ENCODE peak calls at places on chromosomes 11 and 22, in six cellular contexts. One of them, this sample, is unnamed. For H3K4me1, the result is how much of the 10 kb centered on the place peaks cover.

GRCh38 chr11:23112987-23113886 is 253.0 kb upstream of the CCDC179 start:
- DNase-seq in lower lobe of right lung: no peak
- DNase-seq in GM23248: peak
- DNase-seq in effector memory CD4-positive, alpha-beta T cell: no peak
- DNase-seq in HCT116: no peak
- DNase-seq in suprapubic skin: no peak
- DNase-seq in this sample: no peak

GRCh38 chr11:44339530-44339883 is 29.6 kb upstream of the ALX4 start:
- DNase-seq in lower lobe of right lung: no peak
- DNase-seq in GM23248: no peak
- DNase-seq in effector memory CD4-positive, alpha-beta T cell: no peak
- DNase-seq in HCT116: no peak
- DNase-seq in suprapubic skin: no peak
- DNase-seq in this sample: no peak

GRCh38 chr11:13118194-13118593 is 109.1 kb downstream of the RASSF10 start:
- DNase-seq in lower lobe of right lung: no peak
- DNase-seq in GM23248: peak
- DNase-seq in effector memory CD4-positive, alpha-beta T cell: no peak
- DNase-seq in HCT116: peak
- DNase-seq in suprapubic skin: no peak
- DNase-seq in this sample: no peak

GRCh38 chr11:3939651-3940190 is 84.3 kb downstream of the STIM1 start:
- DNase-seq in lower lobe of right lung: no peak
- DNase-seq in GM23248: peak
- DNase-seq in effector memory CD4-positive, alpha-beta T cell: no peak
- DNase-seq in HCT116: no peak
- DNase-seq in suprapubic skin: no peak
- DNase-seq in this sample: no peak

GRCh38 chr22:42632096-42632495 is 8.3 kb downstream of the ATP5MGL start:
- DNase-seq in lower lobe of right lung: no peak
- DNase-seq in GM23248: peak
- DNase-seq in effector memory CD4-positive, alpha-beta T cell: no peak
- DNase-seq in HCT116: no peak
- DNase-seq in suprapubic skin: no peak
- DNase-seq in this sample: no peak

GRCh38 chr11:19664896-19665548 is 47.6 kb upstream of the NAV2 start:
- DNase-seq in lower lobe of right lung: no peak
- DNase-seq in GM23248: peak
- DNase-seq in effector memory CD4-positive, alpha-beta T cell: no peak
- DNase-seq in HCT116: no peak
- DNase-seq in suprapubic skin: no peak
- DNase-seq in this sample: no peak

GRCh38 chr11:68402355-68403031 is 58.1 kb upstream of the PPP6R3 start:
- DNase-seq in lower lobe of right lung: no peak
- DNase-seq in GM23248: no peak
- DNase-seq in effector memory CD4-positive, alpha-beta T cell: no peak
- DNase-seq in HCT116: no peak
- DNase-seq in suprapubic skin: no peak
- DNase-seq in this sample: no peak

GRCh38 chr22:46214616-46215015 is 35.5 kb downstream of the CDPF1 start:
- DNase-seq in lower lobe of right lung: no peak
- DNase-seq in GM23248: no peak
- DNase-seq in effector memory CD4-positive, alpha-beta T cell: no peak
- DNase-seq in HCT116: no peak
- DNase-seq in suprapubic skin: no peak
- DNase-seq in this sample: no peak

GRCh38 chr11:111715142-111715816 is 50.9 kb downstream of the PPP2R1B start:
- DNase-seq in lower lobe of right lung: no peak
- DNase-seq in GM23248: no peak
- DNase-seq in effector memory CD4-positive, alpha-beta T cell: no peak
- DNase-seq in HCT116: no peak
- DNase-seq in suprapubic skin: no peak
- DNase-seq in this sample: no peak

GRCh38 chr11:117143390-117143789 is 697 bp upstream of the PAFAH1B2 start:
- DNase-seq in lower lobe of right lung: peak
- DNase-seq in GM23248: peak
- DNase-seq in effector memory CD4-positive, alpha-beta T cell: no peak
- DNase-seq in HCT116: no peak
- DNase-seq in suprapubic skin: peak
- DNase-seq in this sample: peak

GRCh38 chr22:32325811-32326237 is 31.8 kb upstream of the RFPL3 start:
- DNase-seq in lower lobe of right lung: no peak
- DNase-seq in GM23248: no peak
- DNase-seq in effector memory CD4-positive, alpha-beta T cell: no peak
- DNase-seq in HCT116: no peak
- DNase-seq in suprapubic skin: no peak
- DNase-seq in this sample: no peak

GRCh38 chr11:61828629-61829407 is 718 bp downstream of the FADS2 start:
- DNase-seq in lower lobe of right lung: peak
- DNase-seq in GM23248: peak
- DNase-seq in effector memory CD4-positive, alpha-beta T cell: peak
- DNase-seq in HCT116: no peak
- DNase-seq in suprapubic skin: no peak
- DNase-seq in this sample: peak

GRCh38 chr22:19984201-19984753 is 32.3 kb downstream of the ARVCF start:
- DNase-seq in lower lobe of right lung: no peak
- DNase-seq in GM23248: peak
- DNase-seq in effector memory CD4-positive, alpha-beta T cell: no peak
- DNase-seq in HCT116: peak
- DNase-seq in suprapubic skin: no peak
- DNase-seq in this sample: peak

GRCh38 chr22:32411388-32411787 is 659 bp downstream of the RTCB start:
- DNase-seq in lower lobe of right lung: no peak
- DNase-seq in GM23248: peak
- DNase-seq in effector memory CD4-positive, alpha-beta T cell: no peak
- DNase-seq in HCT116: no peak
- DNase-seq in suprapubic skin: no peak
- DNase-seq in this sample: no peak

GRCh38 chr11:33366918-33367317 is 109.7 kb downstream of the HIPK3 start:
- DNase-seq in lower lobe of right lung: no peak
- DNase-seq in GM23248: no peak
- DNase-seq in effector memory CD4-positive, alpha-beta T cell: no peak
- DNase-seq in HCT116: no peak
- DNase-seq in suprapubic skin: no peak
- DNase-seq in this sample: no peak

GRCh38 chr22:41971431-41971830 is 2.2 kb downstream of the SEPTIN3 start:
- DNase-seq in lower lobe of right lung: no peak
- DNase-seq in GM23248: no peak
- DNase-seq in effector memory CD4-positive, alpha-beta T cell: no peak
- DNase-seq in HCT116: no peak
- DNase-seq in suprapubic skin: no peak
- DNase-seq in this sample: no peak

GRCh38 chr11:68950268-68950667 is 30.5 kb downstream of the MRGPRD start:
- DNase-seq in lower lobe of right lung: no peak
- DNase-seq in GM23248: peak
- DNase-seq in effector memory CD4-positive, alpha-beta T cell: no peak
- DNase-seq in HCT116: peak
- DNase-seq in suprapubic skin: no peak
- DNase-seq in this sample: no peak

GRCh38 chr11:113286509-113287497 is 27.6 kb upstream of the TTC12 start:
- DNase-seq in lower lobe of right lung: no peak
- DNase-seq in GM23248: peak
- DNase-seq in effector memory CD4-positive, alpha-beta T cell: no peak
- DNase-seq in HCT116: no peak
- DNase-seq in suprapubic skin: no peak
- DNase-seq in this sample: no peak

GRCh38 chr11:102523887-102524286 is 6.7 kb downstream of the MMP7 start:
- DNase-seq in lower lobe of right lung: no peak
- DNase-seq in GM23248: no peak
- DNase-seq in effector memory CD4-positive, alpha-beta T cell: no peak
- DNase-seq in HCT116: no peak
- DNase-seq in suprapubic skin: no peak
- DNase-seq in this sample: no peak

GRCh38 chr22:28268845-28269244 is 349.8 kb upstream of the PITPNB start:
- DNase-seq in lower lobe of right lung: no peak
- DNase-seq in GM23248: no peak
- DNase-seq in effector memory CD4-positive, alpha-beta T cell: no peak
- DNase-seq in HCT116: no peak
- DNase-seq in suprapubic skin: no peak
- DNase-seq in this sample: peak

GRCh38 chr11:134725939-134726639 is 314.0 kb upstream of the B3GAT1 start:
- DNase-seq in lower lobe of right lung: peak
- DNase-seq in GM23248: no peak
- DNase-seq in effector memory CD4-positive, alpha-beta T cell: no peak
- DNase-seq in HCT116: peak
- DNase-seq in suprapubic skin: no peak
- DNase-seq in this sample: no peak

GRCh38 chr11:68825603-68826002 is 16.1 kb downstream of the CPT1A start:
- DNase-seq in lower lobe of right lung: no peak
- DNase-seq in GM23248: no peak
- DNase-seq in effector memory CD4-positive, alpha-beta T cell: no peak
- DNase-seq in HCT116: peak
- DNase-seq in suprapubic skin: peak
- DNase-seq in this sample: no peak

GRCh38 chr11:117663826-117664225 is 133.2 kb downstream of the DSCAML1 start:
- DNase-seq in lower lobe of right lung: no peak
- DNase-seq in GM23248: peak
- DNase-seq in effector memory CD4-positive, alpha-beta T cell: no peak
- DNase-seq in HCT116: no peak
- DNase-seq in suprapubic skin: no peak
- DNase-seq in this sample: no peak

GRCh38 chr11:16276251-16276650 is 80.1 kb downstream of the SOX6 start:
- DNase-seq in lower lobe of right lung: no peak
- DNase-seq in GM23248: no peak
- DNase-seq in effector memory CD4-positive, alpha-beta T cell: no peak
- DNase-seq in HCT116: no peak
- DNase-seq in suprapubic skin: no peak
- DNase-seq in this sample: no peak

GRCh38 chr11:16148301-16148787 is 208.0 kb downstream of the SOX6 start:
- DNase-seq in lower lobe of right lung: no peak
- DNase-seq in GM23248: no peak
- DNase-seq in effector memory CD4-positive, alpha-beta T cell: no peak
- DNase-seq in HCT116: no peak
- DNase-seq in suprapubic skin: no peak
- DNase-seq in this sample: no peak

GRCh38 chr11:40161855-40162410 is 1297.5 kb downstream of the LRRC4C start:
- DNase-seq in lower lobe of right lung: no peak
- DNase-seq in GM23248: no peak
- DNase-seq in effector memory CD4-positive, alpha-beta T cell: no peak
- DNase-seq in HCT116: no peak
- DNase-seq in suprapubic skin: no peak
- DNase-seq in this sample: no peak

GRCh38 chr11:77196961-77197360 is 68.9 kb downstream of the MYO7A start:
- DNase-seq in lower lobe of right lung: peak
- DNase-seq in GM23248: no peak
- DNase-seq in effector memory CD4-positive, alpha-beta T cell: no peak
- DNase-seq in HCT116: no peak
- DNase-seq in suprapubic skin: no peak
- DNase-seq in this sample: no peak

GRCh38 chr11:62439785-62440602 is 21.2 kb downstream of the SCGB1A1 start:
- DNase-seq in lower lobe of right lung: no peak
- DNase-seq in GM23248: peak
- DNase-seq in effector memory CD4-positive, alpha-beta T cell: no peak
- DNase-seq in HCT116: no peak
- DNase-seq in suprapubic skin: peak
- DNase-seq in this sample: no peak

GRCh38 chr11:112318661-112319060 is 58.0 kb upstream of the PLET1 start:
- DNase-seq in lower lobe of right lung: no peak
- DNase-seq in GM23248: peak
- DNase-seq in effector memory CD4-positive, alpha-beta T cell: no peak
- DNase-seq in HCT116: no peak
- DNase-seq in suprapubic skin: no peak
- DNase-seq in this sample: no peak

DNA sequence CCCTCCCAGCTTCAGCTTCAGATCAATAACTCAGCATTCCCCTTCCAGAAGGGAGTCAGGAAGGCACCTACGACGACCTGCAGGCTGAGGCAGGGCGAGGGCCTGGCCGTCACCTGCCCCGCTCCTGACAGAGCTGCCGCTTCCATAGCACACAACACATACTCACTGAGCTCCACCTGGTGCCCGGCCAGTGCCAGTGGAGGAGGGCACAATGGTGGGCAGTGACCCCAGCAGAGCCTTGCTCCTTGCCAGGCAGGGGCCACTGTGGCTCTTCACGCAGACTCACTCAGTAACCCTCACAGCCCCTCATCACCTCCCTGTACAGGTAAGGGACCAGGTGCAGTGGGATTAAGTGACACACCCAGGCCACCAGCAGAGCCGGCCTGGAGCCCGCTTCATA is 24.6 kb downstream of the LRFN4 start:
- DNase-seq in lower lobe of right lung: no peak
- DNase-seq in GM23248: no peak
- DNase-seq in effector memory CD4-positive, alpha-beta T cell: no peak
- DNase-seq in HCT116: no peak
- DNase-seq in suprapubic skin: no peak
- DNase-seq in this sample: no peak
- H3K4me1 ChIP-seq in lower lobe of right lung: under half
- H3K4me1 ChIP-seq in GM23248: under half
- H3K4me1 ChIP-seq in effector memory CD4-positive, alpha-beta T cell: under half
- H3K4me1 ChIP-seq in HCT116: half or more
- H3K4me1 ChIP-seq in suprapubic skin: half or more
- H3K4me1 ChIP-seq in this sample: under half

GRCh38 chr11:413120-414081 is 1.4 kb downstream of the SIGIRR start:
- DNase-seq in lower lobe of right lung: peak
- DNase-seq in GM23248: peak
- DNase-seq in effector memory CD4-positive, alpha-beta T cell: no peak
- DNase-seq in HCT116: no peak
- DNase-seq in suprapubic skin: no peak
- DNase-seq in this sample: no peak
- H3K4me1 ChIP-seq in lower lobe of right lung: under half
- H3K4me1 ChIP-seq in GM23248: under half
- H3K4me1 ChIP-seq in effector memory CD4-positive, alpha-beta T cell: under half
- H3K4me1 ChIP-seq in HCT116: under half
- H3K4me1 ChIP-seq in suprapubic skin: under half
- H3K4me1 ChIP-seq in this sample: under half

GRCh38 chr22:36328635-36329216 is 59.0 kb downstream of the MYH9 start:
- DNase-seq in lower lobe of right lung: no peak
- DNase-seq in GM23248: peak
- DNase-seq in effector memory CD4-positive, alpha-beta T cell: peak
- DNase-seq in HCT116: no peak
- DNase-seq in suprapubic skin: no peak
- DNase-seq in this sample: peak
- H3K4me1 ChIP-seq in lower lobe of right lung: half or more
- H3K4me1 ChIP-seq in GM23248: half or more
- H3K4me1 ChIP-seq in effector memory CD4-positive, alpha-beta T cell: half or more
- H3K4me1 ChIP-seq in HCT116: half or more
- H3K4me1 ChIP-seq in suprapubic skin: half or more
- H3K4me1 ChIP-seq in this sample: half or more

DNA sequence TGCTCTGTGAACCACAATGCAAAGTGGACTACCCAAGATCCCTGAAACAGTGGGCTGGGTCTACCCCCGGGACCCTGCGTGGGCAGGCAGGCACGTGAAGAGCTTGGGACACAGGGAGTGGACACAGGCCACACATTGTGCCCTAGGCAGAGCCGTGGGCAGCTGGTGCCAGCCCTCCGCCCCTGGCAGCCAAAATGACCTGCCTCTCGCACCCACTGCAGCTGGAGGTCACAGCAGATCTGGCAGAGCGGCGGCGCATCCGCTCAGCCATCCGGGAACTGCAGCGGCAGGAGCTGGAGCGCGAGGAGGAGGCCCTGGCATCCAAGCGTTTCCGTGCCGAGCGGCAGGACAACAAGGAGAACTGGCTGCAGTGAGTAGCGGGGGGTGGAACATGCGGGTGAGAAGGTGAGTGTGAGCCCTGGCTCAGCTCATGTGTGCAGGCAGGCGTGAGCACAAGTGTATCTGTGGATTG is 6.7 kb downstream of the SMTN start:
- DNase-seq in lower lobe of right lung: no peak
- DNase-seq in GM23248: no peak
- DNase-seq in effector memory CD4-positive, alpha-beta T cell: no peak
- DNase-seq in HCT116: no peak
- DNase-seq in suprapubic skin: no peak
- DNase-seq in this sample: no peak
- H3K4me1 ChIP-seq in lower lobe of right lung: under half
- H3K4me1 ChIP-seq in GM23248: under half
- H3K4me1 ChIP-seq in effector memory CD4-positive, alpha-beta T cell: under half
- H3K4me1 ChIP-seq in HCT116: under half
- H3K4me1 ChIP-seq in suprapubic skin: under half
- H3K4me1 ChIP-seq in this sample: half or more

GRCh38 chr22:37544955-37545702 is 15.2 kb upstream of the CDC42EP1 start:
- DNase-seq in lower lobe of right lung: peak
- DNase-seq in GM23248: peak
- DNase-seq in effector memory CD4-positive, alpha-beta T cell: peak
- DNase-seq in HCT116: no peak
- DNase-seq in suprapubic skin: peak
- DNase-seq in this sample: peak
- H3K4me1 ChIP-seq in lower lobe of right lung: half or more
- H3K4me1 ChIP-seq in GM23248: under half
- H3K4me1 ChIP-seq in effector memory CD4-positive, alpha-beta T cell: under half
- H3K4me1 ChIP-seq in HCT116: half or more
- H3K4me1 ChIP-seq in suprapubic skin: half or more
- H3K4me1 ChIP-seq in this sample: half or more

This sample was measured in left ventricle myocardium inferior.